ENCODE peak calls at places on chromosome 19, in seven cellular contexts. F, J, V, Z, B, G and D are unnamed samples.

GRCh38 chr19:16936901-16937300 is 48.1 kb downstream of the F2RL3 start:
- DNase-seq in J (no peak), F (no peak), V (no peak), Z (no peak), B (no peak), G (no peak), D (no peak)

GRCh38 chr19:36436531-36436930 is 18.1 kb upstream of the ZFP82 start:
- DNase-seq in G (no peak), V (no peak), J (peak; percentile 46), B (no peak), Z (no peak), F (no peak), D (no peak)

GRCh38 chr19:18612772-18613588 is at the start of gene TMEM59L:
- DNase-seq in F (peak; percentile 78), G (peak; percentile 56), B (peak; percentile 53), Z (peak; percentile 91), V (no peak), J (no peak), D (peak; percentile 75)

GRCh38 chr19:27833031-27833430 is 1379.9 kb downstream of the UQCRFS1 start:
- DNase-seq in G (no peak), B (no peak), F (no peak), J (peak; percentile 1), V (no peak), Z (no peak), D (no peak)

GRCh38 chr19:47729799-47730520 is 15.4 kb upstream of the NOP53 start:
- DNase-seq in J (no peak), Z (peak; percentile 97), V (no peak), G (peak; percentile 75), B (no peak), F (peak; percentile 79), D (peak; percentile 97)

GRCh38 chr19:56245062-56245740 is 27.3 kb upstream of the EDDM13 start:
- DNase-seq in G (no peak), Z (no peak), J (no peak), B (no peak), F (no peak), V (peak; percentile 60), D (no peak)

GRCh38 chr19:54475706-54476105 is 2.6 kb upstream of the CDC42EP5 start:
- DNase-seq in B (no peak), J (no peak), G (no peak), F (no peak), V (no peak), Z (peak; percentile 52), D (peak; percentile 56)

GRCh38 chr19:18967358-18968146 is 26.5 kb upstream of the HOMER3 start:
- DNase-seq in F (peak; percentile 12), Z (no peak), B (no peak), G (no peak), V (no peak), J (peak; percentile 79), D (no peak)

GRCh38 chr19:16587031-16588023 is 15.1 kb upstream of the SLC35E1 start:
- DNase-seq in Z (no peak), G (no peak), J (peak; percentile 32), F (peak; percentile 34), V (no peak), B (peak; percentile 55), D (peak; percentile 63)

GRCh38 chr19:47756953-47757608 is 11.7 kb downstream of the NOP53 start:
- DNase-seq in B (no peak), Z (no peak), F (no peak), V (no peak), G (no peak), J (no peak), D (no peak)

GRCh38 chr19:30490760-30491159 is 118.6 kb downstream of the ZNF536 start:
- DNase-seq in B (no peak), G (no peak), Z (no peak), F (no peak), V (no peak), J (no peak), D (no peak)

GRCh38 chr19:5057860-5058259 is 88.9 kb downstream of the KDM4B start:
- DNase-seq in B (no peak), G (no peak), V (peak; percentile 6), F (no peak), Z (peak; percentile 92), J (peak; percentile 40), D (peak; percentile 75)

GRCh38 chr19:34480491-34480890 is 1.1 kb upstream of the WTIP start:
- DNase-seq in B (no peak), G (peak; percentile 37), F (no peak), V (no peak), Z (no peak), J (no peak), D (no peak)

GRCh38 chr19:11481777-11482383 is 1.0 kb upstream of the ELAVL3 start:
- DNase-seq in J (peak; percentile 90), G (no peak), B (peak; percentile 58), Z (peak; percentile 95), F (peak; percentile 82), V (peak; percentile 56), D (peak; percentile 95)

GRCh38 chr19:32480321-32480720 is 74.8 kb downstream of the DPY19L3 start:
- DNase-seq in Z (no peak), G (no peak), J (no peak), F (no peak), V (no peak), B (no peak), D (no peak)

GRCh38 chr19:56476671-56477428 is at the start of gene ZNF667:
- DNase-seq in F (no peak), B (peak; percentile 32), G (no peak), J (peak; percentile 38), Z (peak; percentile 25), V (no peak), D (no peak)

GRCh38 chr19:7829561-7830271 is at the start of gene EVI5L:
- DNase-seq in V (peak; percentile 100), J (peak; percentile 100), F (peak; percentile 100), B (peak; percentile 99), Z (peak; percentile 100), G (peak; percentile 100), D (peak; percentile 100)

GRCh38 chr19:18665771-18666202 is 17.7 kb upstream of the CRTC1 start:
- DNase-seq in F (no peak), B (no peak), Z (peak; percentile 54), V (no peak), J (no peak), G (no peak), D (no peak)

GRCh38 chr19:4660181-4660791 is 9.9 kb downstream of the MYDGF start:
- DNase-seq in Z (peak; percentile 83), J (no peak), F (no peak), B (no peak), V (no peak), G (no peak), D (peak; percentile 92)

GRCh38 chr19:11204943-11205349 is 7.6 kb upstream of the KANK2 start:
- DNase-seq in J (no peak), B (no peak), F (no peak), Z (peak; percentile 20), G (peak; percentile 72), V (no peak), D (no peak)